ENCODE peak calls at places on chromosome 21, in ten cellular contexts. L, E, P, K, C, H, Z, N, W and X are unnamed samples.

GRCh38 chr21:44530221-44530902 is 9.6 kb downstream of the KRTAP10-1 start:
- DNase-seq in E (no peak), N (no peak), Z (no peak), P (no peak), W (no peak), K (no peak), C (no peak), L (no peak), H (no peak), X (no peak)

GRCh38 chr21:28220670-28221069 is 772.0 kb downstream of the LTN1 start:
- DNase-seq in Z (no peak), C (no peak), K (no peak), E (no peak), L (no peak), N (no peak), P (peak; percentile 72), W (no peak), H (peak; percentile 21), X (no peak)

GRCh38 chr21:44299085-44299457 is 782 bp upstream of the PFKL start:
- DNase-seq in W (peak; percentile 13), Z (no peak), H (peak; percentile 25), N (no peak), C (no peak), K (no peak), L (no peak), E (no peak), P (peak; percentile 40), X (no peak)

GRCh38 chr21:38386967-38387366 is 111.3 kb downstream of the ERG start:
- DNase-seq in E (no peak), Z (no peak), C (no peak), K (no peak), N (peak; percentile 22), H (peak; percentile 22), L (no peak), P (peak; percentile 58), W (no peak), X (no peak)

GRCh38 chr21:44892095-44892494 is 18.6 kb upstream of the PTTG1IP start:
- DNase-seq in P (no peak), H (no peak), Z (no peak), N (no peak), W (no peak), L (no peak), E (no peak), C (no peak), K (no peak), X (no peak)

GRCh38 chr21:38989097-38989744 is 183.5 kb downstream of the ETS2 start:
- DNase-seq in W (no peak), K (no peak), H (no peak), L (no peak), E (no peak), P (no peak), N (no peak), C (no peak), Z (no peak), X (no peak)

GRCh38 chr21:36856643-36857042 is 109.8 kb downstream of the HLCS start:
- DNase-seq in Z (no peak), W (no peak), K (no peak), H (no peak), L (no peak), N (no peak), C (no peak), E (no peak), P (no peak), X (no peak)

GRCh38 chr21:28337319-28337718 is 655.4 kb downstream of the LTN1 start:
- DNase-seq in H (peak; percentile 82), W (peak; percentile 82), E (peak; percentile 53), P (peak; percentile 75), N (no peak), K (no peak), C (no peak), L (no peak), Z (no peak), X (no peak)

GRCh38 chr21:18760247-18760646 is 356.7 kb upstream of the TMPRSS15 start:
- DNase-seq in H (no peak), N (no peak), C (no peak), E (no peak), K (no peak), Z (no peak), W (peak; percentile 65), P (no peak), L (no peak), X (no peak)

GRCh38 chr21:31509108-31510017 is 150.1 kb upstream of the SOD1 start:
- DNase-seq in K (no peak), N (peak; percentile 74), Z (no peak), H (peak; percentile 11), C (peak; percentile 79), P (peak; percentile 73), L (peak; percentile 19), W (peak; percentile 81), E (peak; percentile 81), X (peak; percentile 29)

GRCh38 chr21:39121600-39122355 is 61.5 kb downstream of the PSMG1 start:
- DNase-seq in N (no peak), C (no peak), W (peak; percentile 61), H (no peak), L (no peak), K (no peak), E (peak; percentile 21), P (no peak), Z (no peak), X (no peak)

GRCh38 chr21:42417533-42417932 is 13.8 kb downstream of the UBASH3A start:
- DNase-seq in N (no peak), C (no peak), E (no peak), P (no peak), W (no peak), L (no peak), K (no peak), Z (no peak), H (no peak), X (no peak)

GRCh38 chr21:42063578-42064521 is 7.3 kb upstream of the UMODL1 start:
- DNase-seq in H (no peak), Z (no peak), L (no peak), P (no peak), E (peak; percentile 58), N (no peak), K (no peak), C (peak; percentile 45), W (peak; percentile 56), X (peak; percentile 71)

GRCh38 chr21:28904961-28905435 is 87.7 kb downstream of the LTN1 start:
- DNase-seq in E (no peak), P (no peak), C (no peak), K (no peak), L (no peak), W (no peak), N (no peak), H (no peak), Z (no peak), X (peak; percentile 31)

GRCh38 chr21:32359719-32360260 is 33.0 kb downstream of the URB1 start:
- DNase-seq in L (peak; percentile 22), N (no peak), H (no peak), W (peak; percentile 49), P (peak; percentile 46), K (no peak), Z (no peak), C (no peak), E (peak; percentile 32), X (no peak)

GRCh38 chr21:17622018-17622417 is 9.3 kb upstream of the BTG3 start:
- DNase-seq in P (no peak), Z (no peak), N (no peak), H (no peak), L (no peak), C (no peak), W (no peak), K (no peak), E (peak; percentile 30), X (no peak)

GRCh38 chr21:45576838-45577737 is 34.8 kb upstream of the SLC19A1 start:
- DNase-seq in N (no peak), E (no peak), W (no peak), H (no peak), C (no peak), L (no peak), K (no peak), P (no peak), Z (peak; percentile 3), X (no peak)

GRCh38 chr21:26085100-26085499 is 85.5 kb downstream of the APP start:
- DNase-seq in K (no peak), E (no peak), N (no peak), W (no peak), C (no peak), Z (no peak), H (no peak), L (no peak), P (no peak), X (no peak)

GRCh38 chr21:27196651-27197050 is 229.8 kb upstream of the ADAMTS5 start:
- DNase-seq in E (no peak), H (no peak), Z (no peak), P (no peak), L (no peak), W (peak; percentile 42), K (no peak), C (no peak), N (no peak), X (no peak)

GRCh38 chr21:29511076-29511475 is 212.4 kb downstream of the BACH1 start:
- DNase-seq in L (no peak), P (no peak), W (no peak), Z (no peak), E (no peak), H (no peak), N (no peak), C (no peak), K (no peak), X (no peak)

GRCh38 chr21:29078884-29079765 is 5.7 kb upstream of the CCT8 start:
- DNase-seq in P (peak; percentile 46), N (no peak), Z (no peak), E (no peak), K (no peak), C (no peak), H (no peak), L (no peak), W (peak; percentile 32), X (no peak)

GRCh38 chr21:27759091-27759659 is 792.3 kb upstream of the ADAMTS5 start:
- DNase-seq in C (no peak), P (no peak), L (no peak), E (no peak), K (no peak), H (peak; percentile 24), Z (peak; percentile 17), N (no peak), W (peak; percentile 39), X (peak; percentile 47)

GRCh38 chr21:35779690-35780570 is 280.4 kb downstream of the SETD4 start:
- DNase-seq in C (no peak), W (peak; percentile 76), K (peak; percentile 78), E (no peak), Z (no peak), H (peak; percentile 87), L (no peak), N (peak; percentile 65), P (peak; percentile 58), X (no peak)

GRCh38 chr21:45246535-45247320 is 41.0 kb downstream of the POFUT2 start:
- DNase-seq in E (no peak), K (no peak), H (no peak), N (no peak), P (no peak), W (no peak), L (no peak), C (no peak), Z (no peak), X (no peak)

GRCh38 chr21:43644609-43645008 is 14.7 kb downstream of the HSF2BP start:
- DNase-seq in W (peak; percentile 65), Z (no peak), C (no peak), N (no peak), P (peak; percentile 61), E (no peak), L (no peak), H (peak; percentile 89), K (no peak), X (no peak)

GRCh38 chr21:23009360-23009759 is 2011.2 kb downstream of the NCAM2 start:
- DNase-seq in N (no peak), P (no peak), E (no peak), L (no peak), W (no peak), C (no peak), K (no peak), Z (no peak), H (no peak), X (no peak)

GRCh38 chr21:45378258-45378966 is 26.6 kb upstream of the COL18A1 start:
- DNase-seq in C (no peak), P (peak; percentile 45), W (peak; percentile 13), H (no peak), E (peak; percentile 44), L (no peak), Z (peak; percentile 12), N (peak; percentile 51), K (no peak), X (no peak)

GRCh38 chr21:31503939-31504338 is 155.6 kb upstream of the SOD1 start:
- DNase-seq in L (no peak), Z (no peak), W (no peak), E (no peak), N (no peak), P (no peak), K (no peak), C (no peak), H (no peak), X (no peak)